ENCODE peak calls at places on chromosomes 2 and 18, in four cellular contexts. T is breast epithelium, C is mammary epithelial cell, K is nephron progenitor cell. X is an unnamed sample.

GRCh38 chr2:216557820-216558219 is 59.2 kb downstream of the RPL37A start:
- DNase-seq in T (no peak), C (no peak), K (no peak), X (no peak)

GRCh38 chr2:232269867-232270266 is 108.7 kb upstream of the ALPP start:
- DNase-seq in T (no peak), C (no peak), K (no peak), X (no peak)

GRCh38 chr2:60331106-60331809 is 222.2 kb downstream of the BCL11A start:
- DNase-seq in T (no peak), C (peak), K (no peak), X (no peak)

GRCh38 chr2:64866797-64867196 is 122.4 kb upstream of the SLC1A4 start:
- DNase-seq in T (no peak), C (peak), K (no peak), X (no peak)

GRCh38 chr2:174339971-174340399 is 5.2 kb downstream of the SP9 start:
- DNase-seq in T (no peak), C (no peak), K (no peak), X (no peak)

GRCh38 chr2:239192975-239193374 is 207.8 kb downstream of the HDAC4 start:
- DNase-seq in T (no peak), C (no peak), K (no peak), X (peak)

GRCh38 chr2:98457045-98457696 is 12.5 kb downstream of the INPP4A start:
- DNase-seq in T (no peak), C (peak), K (no peak), X (no peak)

GRCh38 chr2:188576657-188577056 is 285.0 kb downstream of the GULP1 start:
- DNase-seq in T (no peak), C (no peak), K (no peak), X (no peak)

GRCh38 chr2:232341061-232341738 is 37.4 kb upstream of the ALPP start:
- DNase-seq in T (no peak), C (no peak), K (no peak), X (no peak)

GRCh38 chr2:14363976-14364375 is 268.5 kb upstream of the LRATD1 start:
- DNase-seq in T (no peak), C (no peak), K (no peak), X (no peak)

GRCh38 chr2:23760746-23761145 is 166.2 kb downstream of the ATAD2B start:
- DNase-seq in T (no peak), C (no peak), K (no peak), X (no peak)

GRCh38 chr2:152359573-152360363 is 24.8 kb downstream of the FMNL2 start:
- DNase-seq in T (no peak), C (no peak), K (no peak), X (no peak)

GRCh38 chr2:68469935-68470334 is 2.5 kb downstream of the APLF start:
- DNase-seq in T (no peak), C (no peak), K (no peak), X (no peak)

GRCh38 chr2:68911246-68911645 is 40.0 kb upstream of the BMP10 start:
- DNase-seq in T (no peak), C (no peak), K (no peak), X (no peak)

DNA sequence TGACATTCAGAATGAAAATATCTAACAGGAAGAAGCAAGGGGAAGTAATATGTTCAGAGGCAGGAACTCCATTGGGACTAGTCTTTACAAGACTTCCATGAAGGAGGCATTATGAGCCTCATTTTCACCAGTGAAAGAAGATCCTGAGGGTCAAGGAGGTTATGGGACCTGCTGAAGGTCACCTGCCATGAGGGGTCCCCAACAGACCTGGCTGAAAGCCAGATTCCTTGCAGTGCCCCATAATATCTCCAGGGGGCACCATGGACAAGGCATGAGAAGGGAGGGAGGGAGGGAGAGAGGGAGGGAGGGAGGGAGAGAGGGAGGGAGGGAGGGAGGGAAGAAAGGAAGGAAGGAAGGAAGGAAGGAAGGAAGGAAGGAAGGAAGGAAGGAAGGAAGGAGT is 27.9 kb downstream of the XDH start:
- DNase-seq in T (no peak), C (no peak), K (peak), X (no peak)
- TF ChIP-seq CTCF in T (no peak), C (no peak), K (no peak), X (no peak)

GRCh38 chr2:73284296-73285161 is at the start of gene FBXO41:
- DNase-seq in T (no peak), C (no peak), K (peak), X (peak)
- TF ChIP-seq CTCF in T (no peak), C (no peak), K (no peak), X (no peak)

GRCh38 chr18:63903981-63904570 is 3.7 kb upstream of the SERPINB10 start:
- DNase-seq in T (no peak), C (no peak), K (no peak), X (no peak)

GRCh38 chr18:63907649-63908048 is at the start of gene SERPINB10:
- DNase-seq in T (no peak), C (no peak), K (no peak), X (no peak)

GRCh38 chr18:63908858-63909257 is 1.1 kb downstream of the SERPINB10 start:
- DNase-seq in T (no peak), C (no peak), K (no peak), X (no peak)

GRCh38 chr18:63904694-63905093 is 3.1 kb upstream of the SERPINB10 start:
- DNase-seq in T (no peak), C (no peak), K (no peak), X (no peak)

DNA sequence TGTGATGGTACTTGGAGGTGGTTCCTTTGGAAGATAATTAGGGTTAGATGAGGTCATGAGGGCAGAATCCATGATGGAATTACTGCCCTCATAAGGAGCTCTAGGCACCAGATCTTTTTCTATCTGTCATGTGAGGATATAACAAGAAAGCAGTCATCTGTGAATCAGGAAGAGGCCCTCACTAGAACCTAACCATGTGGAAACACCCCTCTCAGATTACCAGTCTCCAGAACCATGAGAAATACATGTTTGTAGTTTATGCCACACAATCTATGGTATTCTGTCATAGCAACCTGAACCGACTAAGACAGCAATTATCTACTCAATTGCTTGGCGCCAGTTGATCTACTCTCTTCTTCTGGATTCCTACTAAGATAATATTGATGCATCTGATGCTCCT is 2.4 kb upstream of the SERPINB10 start:
- DNase-seq in T (no peak), C (no peak), K (no peak), X (no peak)
- TF ChIP-seq CTCF in T (no peak), C (no peak), K (no peak), X (no peak)

DNA sequence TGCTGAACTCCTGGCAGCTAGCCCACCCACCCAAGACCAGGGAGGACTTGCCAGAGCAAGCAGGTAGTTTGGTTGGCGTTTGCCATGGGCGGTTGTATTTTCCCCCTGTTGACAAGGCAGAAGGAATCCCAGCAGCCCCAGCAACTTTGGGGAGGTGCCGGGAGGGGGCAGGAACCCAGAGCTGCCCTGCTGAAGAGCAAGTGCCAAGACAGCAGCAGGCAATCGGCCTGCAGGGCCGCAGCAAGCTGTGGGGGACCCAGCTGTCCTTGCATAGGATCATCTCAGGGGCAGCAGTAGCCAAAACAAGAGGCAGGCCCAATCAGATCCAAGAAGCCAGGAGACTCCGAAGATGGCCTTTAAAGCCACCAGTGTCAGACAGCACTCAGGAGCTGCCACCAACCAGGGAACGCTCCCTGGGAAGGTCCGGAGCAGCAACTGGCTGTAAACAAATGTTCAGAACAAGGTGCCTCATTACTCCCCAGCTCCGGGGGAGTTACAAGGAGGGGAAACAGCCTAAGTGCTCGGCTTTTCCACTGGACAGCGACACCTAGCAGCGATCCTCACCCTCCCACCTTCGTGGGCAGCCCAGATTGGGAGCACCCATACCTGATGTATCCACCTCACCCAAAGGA is 2.1 kb downstream of the ST8SIA5 start:
- DNase-seq in T (no peak), C (no peak), K (peak), X (no peak)
- TF ChIP-seq CTCF in T (no peak), C (no peak), K (peak), X (no peak)

GRCh38 chr18:12282436-12283039 is 25.5 kb upstream of the TUBB6 start:
- DNase-seq in T (no peak), C (peak), K (no peak), X (no peak)

GRCh38 chr18:12279781-12280531 is 25.8 kb downstream of the CIDEA start:
- DNase-seq in T (no peak), C (no peak), K (no peak), X (no peak)

GRCh38 chr18:12281861-12282260 is 26.2 kb upstream of the TUBB6 start:
- DNase-seq in T (no peak), C (no peak), K (no peak), X (no peak)

GRCh38 chr18:12283666-12284065 is 24.4 kb upstream of the TUBB6 start:
- DNase-seq in T (no peak), C (no peak), K (no peak), X (no peak)

DNA sequence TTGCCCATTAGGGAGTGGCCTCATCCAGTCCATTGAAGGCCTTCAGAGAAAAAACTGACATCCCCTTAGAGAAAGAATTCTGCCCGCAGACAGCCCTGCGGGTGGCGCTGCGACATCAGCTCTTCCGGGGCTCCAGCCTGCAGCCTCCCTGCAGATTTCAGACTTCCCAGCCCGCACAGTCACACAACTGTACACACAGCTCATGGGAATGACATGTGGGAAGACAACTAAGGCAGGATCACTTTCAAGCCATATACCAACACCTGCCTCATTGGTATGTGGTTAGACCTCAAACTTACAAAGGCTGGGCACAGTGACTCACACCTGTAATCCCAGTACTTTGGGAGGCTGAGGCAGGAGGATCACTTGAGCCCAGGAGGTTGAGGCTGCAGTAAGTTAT is 24.8 kb upstream of the TUBB6 start:
- DNase-seq in T (no peak), C (peak), K (no peak), X (no peak)
- TF ChIP-seq CTCF in T (no peak), C (peak), K (no peak), X (no peak)

GRCh38 chr2:20559277-20559676 is 91.6 kb downstream of the HS1BP3 start:
- DNase-seq in T (no peak), C (no peak), K (no peak), X (no peak)
- TF ChIP-seq CTCF in T (no peak), C (no peak), K (no peak), X (no peak)